ENCODE peak calls at places on chromosomes 12 and 14, in eight cellular contexts. Z is A549; V is fibroblast of lung; U is IMR-90; N is lower leg skin; X is transverse colon; E is CD8-positive, alpha-beta T cell; K is RWPE2. O is an unnamed sample.

GRCh38 chr12:131138638-131139362 is 185.1 kb downstream of the ADGRD1 start:
- DNase-seq in Z (no peak), V (no peak), U (no peak), N (peak), X (no peak), E (no peak), K (no peak), O (no peak)

GRCh38 chr14:76531085-76531484 is 155.1 kb downstream of the ESRRB start:
- DNase-seq in Z (no peak), V (no peak), U (no peak), N (no peak), X (no peak), E (no peak), K (no peak), O (no peak)

GRCh38 chr12:80187660-80188090 is 88.3 kb downstream of the OTOGL start:
- DNase-seq in Z (no peak), V (peak), U (peak), N (no peak), X (no peak), E (no peak), K (no peak), O (no peak)

GRCh38 chr12:50033317-50033679 is 8.0 kb upstream of the RACGAP1 start:
- DNase-seq in Z (no peak), V (no peak), U (no peak), N (peak), X (no peak), E (no peak), K (no peak), O (no peak)

GRCh38 chr12:132523576-132524331 is 33.8 kb downstream of the FBRSL1 start:
- DNase-seq in Z (peak), V (no peak), U (peak), N (peak), X (peak), E (peak), K (no peak), O (no peak)

GRCh38 chr12:15801770-15802393 is 12.7 kb upstream of the EPS8 start:
- DNase-seq in Z (no peak), V (peak), U (peak), N (no peak), X (peak), E (no peak), K (no peak), O (no peak)

GRCh38 chr14:53432378-53432802 is 279.3 kb upstream of the DDHD1 start:
- DNase-seq in Z (peak), V (peak), U (peak), N (no peak), X (no peak), E (no peak), K (no peak), O (no peak)

GRCh38 chr12:80858356-80858755 is 79.4 kb downstream of the LIN7A start:
- DNase-seq in Z (no peak), V (peak), U (no peak), N (no peak), X (no peak), E (no peak), K (no peak), O (no peak)

GRCh38 chr12:104201238-104202001 is 14.2 kb upstream of the TXNRD1 start:
- DNase-seq in Z (peak), V (peak), U (peak), N (no peak), X (peak), E (peak), K (no peak), O (no peak)

GRCh38 chr12:131620946-131621681 is 89.8 kb upstream of the SFSWAP start:
- DNase-seq in Z (no peak), V (no peak), U (no peak), N (no peak), X (no peak), E (no peak), K (no peak), O (no peak)

GRCh38 chr12:11695321-11695720 is 45.8 kb downstream of the ETV6 start:
- DNase-seq in Z (no peak), V (peak), U (peak), N (no peak), X (no peak), E (no peak), K (no peak), O (peak)

GRCh38 chr12:14356147-14356546 is 9.3 kb upstream of the ATF7IP start:
- DNase-seq in Z (no peak), V (no peak), U (no peak), N (no peak), X (no peak), E (no peak), K (no peak), O (peak)

GRCh38 chr14:59299731-59300130 is 111.3 kb downstream of the DAAM1 start:
- DNase-seq in Z (no peak), V (no peak), U (no peak), N (no peak), X (no peak), E (no peak), K (no peak), O (no peak)

GRCh38 chr12:131947482-131948027 is 2.2 kb upstream of the EP400 start:
- DNase-seq in Z (no peak), V (no peak), U (no peak), N (peak), X (no peak), E (no peak), K (no peak), O (no peak)

GRCh38 chr12:31248815-31249214 is 77.1 kb downstream of the SINHCAF start:
- DNase-seq in Z (no peak), V (no peak), U (no peak), N (no peak), X (no peak), E (no peak), K (no peak), O (no peak)

GRCh38 chr12:62930546-62931425 is 4.2 kb downstream of the PPM1H start:
- DNase-seq in Z (no peak), V (no peak), U (peak), N (no peak), X (no peak), E (no peak), K (no peak), O (no peak)

GRCh38 chr12:127628655-127629054 is 638.3 kb upstream of the TMEM132C start:
- DNase-seq in Z (no peak), V (peak), U (peak), N (no peak), X (no peak), E (no peak), K (no peak), O (no peak)

GRCh38 chr14:62694075-62694474 is 351.2 kb downstream of the KCNH5 start:
- DNase-seq in Z (no peak), V (peak), U (peak), N (no peak), X (no peak), E (no peak), K (peak), O (no peak)

GRCh38 chr12:67107751-67108269 is 161.3 kb upstream of the CAND1 start:
- DNase-seq in Z (no peak), V (no peak), U (no peak), N (no peak), X (no peak), E (no peak), K (no peak), O (no peak)

GRCh38 chr12:125185311-125185739 is 120.1 kb downstream of the AACS start:
- DNase-seq in Z (no peak), V (no peak), U (no peak), N (no peak), X (no peak), E (no peak), K (no peak), O (no peak)

GRCh38 chr14:29654910-29655590 is 272.6 kb downstream of the PRKD1 start:
- DNase-seq in Z (no peak), V (peak), U (peak), N (no peak), X (no peak), E (no peak), K (no peak), O (no peak)

GRCh38 chr14:75514673-75515630 is 7.3 kb upstream of the BATF start:
- DNase-seq in Z (no peak), V (peak), U (peak), N (no peak), X (peak), E (peak), K (no peak), O (no peak)

GRCh38 chr14:59870277-59871165 is at the start of gene RTN1:
- DNase-seq in Z (no peak), V (peak), U (peak), N (peak), X (peak), E (peak), K (no peak), O (no peak)

DNA sequence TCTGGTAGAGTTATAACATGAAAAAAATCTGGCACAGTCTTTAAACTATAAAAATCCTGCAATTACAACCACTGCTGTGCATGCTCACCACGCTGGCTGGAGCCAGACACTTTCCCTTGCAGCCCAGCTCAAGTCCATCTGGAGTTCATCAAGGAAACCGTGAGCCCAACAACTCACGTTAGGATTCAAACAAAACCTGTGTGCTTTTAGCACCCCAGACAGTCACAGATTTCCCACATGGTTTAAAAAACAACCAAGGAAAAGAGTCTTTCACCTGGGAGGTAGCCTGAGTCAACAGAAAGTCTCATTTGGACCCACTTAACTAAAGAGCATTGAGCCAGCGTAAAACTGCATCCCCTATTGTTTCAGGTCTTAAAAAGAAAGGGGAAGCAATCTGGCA is 4.7 kb downstream of the LRIG3 start:
- DNase-seq in Z (no peak), V (peak), U (peak), N (no peak), X (peak), E (no peak), K (no peak), O (peak)
- H3K4me3 ChIP-seq in Z (no peak), V (peak), U (peak), N (no peak), X (no peak), E (no peak), K (peak), O (peak)

GRCh38 chr12:1800646-1801284 is 19.6 kb upstream of the LRTM2 start:
- DNase-seq in Z (peak), V (no peak), U (peak), N (peak), X (peak), E (no peak), K (peak), O (no peak)
- TF ChIP-seq CTCF in Z (no peak), V (peak), U (peak), N (no peak), X (peak), E (no peak), K (no peak), O (peak)

GRCh38 chr14:105185973-105186372 is 4.9 kb upstream of the NUDT14 start:
- DNase-seq in Z (no peak), V (no peak), U (no peak), N (no peak), X (no peak), E (no peak), K (no peak), O (no peak)
- H3K4me3 ChIP-seq in Z (no peak), V (no peak), U (no peak), N (no peak), X (no peak), E (no peak), K (no peak), O (no peak)

GRCh38 chr12:99806304-99806703 is 158.8 kb downstream of the GARIN6 start:
- DNase-seq in Z (no peak), V (no peak), U (no peak), N (no peak), X (no peak), E (no peak), K (no peak), O (no peak)

GRCh38 chr12:99809921-99810320 is 162.4 kb downstream of the GARIN6 start:
- DNase-seq in Z (no peak), V (no peak), U (no peak), N (no peak), X (no peak), E (no peak), K (no peak), O (no peak)

GRCh38 chr12:99810718-99811593 is 163.4 kb downstream of the GARIN6 start:
- DNase-seq in Z (peak), V (peak), U (peak), N (no peak), X (no peak), E (no peak), K (no peak), O (no peak)
- TF ChIP-seq CTCF in Z (peak), V (no peak), U (peak), N (no peak), X (peak), E (no peak), K (peak), O (peak)

DNA sequence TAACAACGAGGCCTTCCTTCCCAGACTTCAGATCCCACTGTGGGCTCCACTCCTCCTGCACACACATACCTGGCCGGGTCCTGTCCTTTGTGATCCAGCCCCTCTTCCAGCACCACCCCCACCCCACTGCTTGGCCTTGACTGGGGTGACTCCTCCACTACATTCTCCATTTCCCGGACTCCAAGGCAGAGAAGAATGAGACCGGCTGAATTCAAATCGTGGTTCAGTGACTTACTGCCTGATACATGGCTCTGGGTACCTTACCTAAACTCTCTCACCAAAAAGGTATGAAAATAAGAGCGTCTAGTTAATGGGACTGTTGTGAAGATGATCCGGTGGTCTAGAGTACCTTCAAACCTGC is 1.7 kb upstream of the ZBTB42 start:
- DNase-seq in Z (no peak), V (no peak), U (no peak), N (no peak), X (no peak), E (peak), K (no peak), O (no peak)
- H3K4me3 ChIP-seq in Z (no peak), V (no peak), U (no peak), N (no peak), X (no peak), E (no peak), K (no peak), O (no peak)

DNA sequence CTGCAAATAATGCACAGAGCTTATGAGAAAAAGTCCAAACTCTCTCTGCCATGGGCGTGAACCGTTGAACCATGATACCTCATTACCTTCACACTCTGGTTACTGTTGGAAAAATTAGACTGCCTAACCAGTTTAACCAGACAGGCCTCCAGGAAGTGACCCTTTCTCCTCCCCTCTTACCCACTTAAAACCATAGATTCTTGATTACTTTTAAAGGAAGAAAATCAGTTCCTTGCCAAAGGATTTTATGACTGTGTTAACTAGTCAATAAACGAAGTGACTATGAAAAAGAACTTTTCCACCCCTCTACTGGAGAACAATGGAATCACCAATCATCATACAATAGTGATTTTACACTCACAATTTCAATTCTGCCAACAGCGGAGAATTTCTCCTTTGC is 254.0 kb upstream of the ATP2B1 start:
- DNase-seq in Z (no peak), V (no peak), U (no peak), N (no peak), X (peak), E (no peak), K (no peak), O (no peak)
- TF ChIP-seq CTCF in Z (peak), V (no peak), U (no peak), N (no peak), X (peak), E (no peak), K (peak), O (peak)

GRCh38 chr14:93974833-93975232 is 1.5 kb downstream of the ASB2 start:
- DNase-seq in Z (no peak), V (no peak), U (no peak), N (no peak), X (no peak), E (no peak), K (no peak), O (no peak)

GRCh38 chr14:93974299-93974698 is 2.1 kb downstream of the ASB2 start:
- DNase-seq in Z (no peak), V (no peak), U (no peak), N (no peak), X (no peak), E (no peak), K (no peak), O (no peak)

GRCh38 chr14:93977171-93977570 is 801 bp upstream of the ASB2 start:
- DNase-seq in Z (no peak), V (no peak), U (no peak), N (no peak), X (no peak), E (no peak), K (no peak), O (no peak)

GRCh38 chr14:93976477-93977057 is at the start of gene ASB2:
- DNase-seq in Z (no peak), V (no peak), U (peak), N (no peak), X (peak), E (no peak), K (no peak), O (no peak)

DNA sequence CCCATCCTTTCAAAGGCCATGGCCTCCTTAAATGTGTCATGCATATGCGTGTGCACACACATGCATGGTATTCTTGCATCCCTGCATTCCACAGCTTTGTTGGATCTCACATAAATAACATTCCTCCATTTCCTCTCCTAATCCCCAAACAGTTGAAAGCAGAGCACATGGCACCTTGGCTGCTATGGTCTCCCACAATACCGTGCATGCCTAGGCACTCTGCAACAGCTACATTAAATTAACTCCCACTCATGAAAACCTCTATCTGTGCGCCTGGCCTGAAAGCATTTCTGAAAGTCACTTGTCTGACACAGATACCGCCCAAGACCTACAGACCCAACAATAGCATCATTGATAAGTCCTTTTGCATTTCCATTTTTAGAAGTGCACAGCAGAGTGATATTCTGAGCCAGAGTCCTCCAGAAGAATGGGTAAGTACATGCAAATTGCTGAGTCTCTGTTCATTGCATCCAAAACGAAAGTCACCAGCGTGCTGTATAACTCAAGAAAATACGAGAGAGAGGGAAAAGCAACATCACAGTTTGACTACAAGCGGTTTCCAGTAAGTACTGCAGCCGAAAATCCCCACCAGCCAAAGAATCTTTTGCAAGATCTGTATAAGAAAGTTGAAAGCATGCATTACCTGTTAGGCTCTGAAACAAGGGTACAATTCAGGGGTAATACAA is 436 bp downstream of the ASB2 start:
- DNase-seq in Z (no peak), V (no peak), U (no peak), N (no peak), X (no peak), E (no peak), K (no peak), O (no peak)
- H3K4me3 ChIP-seq in Z (no peak), V (no peak), U (no peak), N (no peak), X (peak), E (no peak), K (no peak), O (no peak)

GRCh38 chr14:23352506-23353432 is at the start of gene SLC22A17:
- DNase-seq in Z (peak), V (peak), U (peak), N (peak), X (peak), E (peak), K (peak), O (no peak)
- TF ChIP-seq CTCF in Z (no peak), V (peak), U (peak), N (no peak), X (no peak), E (no peak), K (peak), O (no peak)

DNA sequence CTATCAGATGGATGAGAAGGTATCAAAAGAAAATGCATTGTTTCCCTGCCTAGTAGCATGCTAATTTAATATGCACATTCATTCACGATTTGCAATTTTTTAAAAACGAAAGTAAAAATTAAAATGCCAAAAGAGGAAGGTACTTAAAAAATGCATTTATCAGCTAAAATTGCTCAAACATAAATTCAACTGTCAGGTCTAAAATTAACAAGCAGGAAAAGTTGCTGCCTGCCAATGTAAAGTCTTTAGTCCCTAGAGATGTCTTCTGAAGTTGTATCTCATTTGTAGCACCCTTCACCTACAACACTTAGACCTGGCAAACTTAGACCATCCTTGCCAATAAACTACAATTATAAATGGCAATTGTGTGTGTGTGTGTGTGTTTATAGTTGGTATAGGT is 7.8 kb downstream of the ATF7 start:
- DNase-seq in Z (no peak), V (no peak), U (no peak), N (no peak), X (no peak), E (no peak), K (no peak), O (no peak)
- H3K4me3 ChIP-seq in Z (no peak), V (peak), U (no peak), N (no peak), X (no peak), E (peak), K (peak), O (no peak)